ENCODE peak calls at places on chromosomes 1 and 21, in six cellular contexts. H, V, U, J, F and X are unnamed samples.

GRCh38 chr1:43441894-43442632 is 11.7 kb downstream of the HYI start:
- DNase-seq in H (no peak), U (no peak), F (no peak), V (no peak), J (peak; percentile 4), X (no peak)

GRCh38 chr1:61173118-61173517 is 90.8 kb downstream of the NFIA start:
- DNase-seq in J (no peak), V (no peak), U (no peak), F (peak; percentile 59), H (no peak), X (no peak)

GRCh38 chr1:202049129-202049528 is 38.7 kb downstream of the ELF3 start:
- DNase-seq in U (no peak), V (peak; percentile 71), H (peak; percentile 70), F (no peak), J (peak; percentile 70), X (no peak)

GRCh38 chr1:202656951-202657646 is 53.2 kb downstream of the SYT2 start:
- DNase-seq in U (no peak), V (no peak), F (no peak), J (no peak), H (no peak), X (no peak)

GRCh38 chr1:86155807-86156561 is 588 bp downstream of the COL24A1 start:
- DNase-seq in U (no peak), V (peak; percentile 67), J (peak; percentile 18), F (peak; percentile 3), H (peak; percentile 30), X (no peak)

GRCh38 chr1:215595231-215595630 is 28.1 kb downstream of the KCTD3 start:
- DNase-seq in F (no peak), J (no peak), U (no peak), H (no peak), V (no peak), X (no peak)

GRCh38 chr21:42913461-42913860 is 12.0 kb downstream of the ERVH48-1 start:
- DNase-seq in V (no peak), J (no peak), U (no peak), H (no peak), F (no peak), X (no peak)

GRCh38 chr1:193325771-193326170 is 139.4 kb upstream of the B3GALT2 start:
- DNase-seq in J (no peak), V (no peak), H (no peak), F (no peak), U (no peak), X (no peak)

GRCh38 chr1:156767879-156768608 is 709 bp downstream of the PRCC start:
- DNase-seq in U (no peak), F (peak; percentile 40), H (peak; percentile 47), J (peak; percentile 26), V (peak; percentile 79), X (peak; percentile 16)

GRCh38 chr1:171654705-171655214 is 2.3 kb upstream of the MYOC start:
- DNase-seq in F (peak; percentile 28), V (no peak), H (no peak), U (no peak), J (no peak), X (no peak)

GRCh38 chr1:235601087-235601486 is 48.5 kb downstream of the GNG4 start:
- DNase-seq in F (no peak), H (no peak), J (no peak), U (no peak), V (no peak), X (no peak)

GRCh38 chr21:43940672-43941071 is 71.4 kb upstream of the TRAPPC10 start:
- DNase-seq in U (no peak), H (no peak), V (no peak), F (no peak), J (peak; percentile 47), X (no peak)

GRCh38 chr21:18349468-18349867 is 54.1 kb downstream of the TMPRSS15 start:
- DNase-seq in U (no peak), V (no peak), F (no peak), J (no peak), H (no peak), X (no peak)

GRCh38 chr1:10836726-10837125 is 40.3 kb upstream of the CASZ1 start:
- DNase-seq in J (no peak), H (no peak), V (peak; percentile 41), U (no peak), F (no peak), X (no peak)

GRCh38 chr1:182628657-182629056 is 24.5 kb upstream of the RGS16 start:
- DNase-seq in F (no peak), U (no peak), J (no peak), V (no peak), H (no peak), X (no peak)

GRCh38 chr1:212638419-212639151 is 30.0 kb downstream of the ATF3 start:
- DNase-seq in F (peak; percentile 54), H (no peak), V (no peak), U (no peak), J (no peak), X (no peak)

GRCh38 chr21:27820342-27820741 is 853.5 kb upstream of the ADAMTS5 start:
- DNase-seq in H (no peak), F (no peak), V (no peak), J (no peak), U (no peak), X (no peak)

GRCh38 chr1:224301391-224301790 is 28.6 kb downstream of the NVL start:
- DNase-seq in U (no peak), H (no peak), J (no peak), F (no peak), V (no peak), X (no peak)

GRCh38 chr1:182248721-182249120 is 142.9 kb downstream of the GLUL start:
- DNase-seq in V (no peak), J (no peak), H (no peak), U (no peak), F (no peak), X (no peak)

GRCh38 chr1:229370601-229371021 is 27.8 kb upstream of the CCSAP start:
- DNase-seq in H (no peak), V (no peak), U (no peak), J (no peak), F (peak; percentile 78), X (no peak)

GRCh38 chr1:55000110-55000815 is 1.5 kb downstream of the BSND start:
- DNase-seq in U (no peak), F (no peak), H (no peak), V (no peak), J (no peak), X (no peak)

GRCh38 chr1:80495806-80496205 is 1304.9 kb upstream of the ADGRL2 start:
- DNase-seq in J (no peak), U (no peak), F (no peak), H (no peak), V (no peak), X (no peak)

GRCh38 chr1:216111842-216112241 is 311.4 kb downstream of the USH2A start:
- DNase-seq in J (no peak), F (no peak), U (no peak), V (no peak), H (no peak), X (no peak)

GRCh38 chr1:115251856-115252255 is 86.2 kb downstream of the NGF start:
- DNase-seq in F (no peak), V (no peak), H (no peak), J (no peak), U (no peak), X (no peak)

DNA sequence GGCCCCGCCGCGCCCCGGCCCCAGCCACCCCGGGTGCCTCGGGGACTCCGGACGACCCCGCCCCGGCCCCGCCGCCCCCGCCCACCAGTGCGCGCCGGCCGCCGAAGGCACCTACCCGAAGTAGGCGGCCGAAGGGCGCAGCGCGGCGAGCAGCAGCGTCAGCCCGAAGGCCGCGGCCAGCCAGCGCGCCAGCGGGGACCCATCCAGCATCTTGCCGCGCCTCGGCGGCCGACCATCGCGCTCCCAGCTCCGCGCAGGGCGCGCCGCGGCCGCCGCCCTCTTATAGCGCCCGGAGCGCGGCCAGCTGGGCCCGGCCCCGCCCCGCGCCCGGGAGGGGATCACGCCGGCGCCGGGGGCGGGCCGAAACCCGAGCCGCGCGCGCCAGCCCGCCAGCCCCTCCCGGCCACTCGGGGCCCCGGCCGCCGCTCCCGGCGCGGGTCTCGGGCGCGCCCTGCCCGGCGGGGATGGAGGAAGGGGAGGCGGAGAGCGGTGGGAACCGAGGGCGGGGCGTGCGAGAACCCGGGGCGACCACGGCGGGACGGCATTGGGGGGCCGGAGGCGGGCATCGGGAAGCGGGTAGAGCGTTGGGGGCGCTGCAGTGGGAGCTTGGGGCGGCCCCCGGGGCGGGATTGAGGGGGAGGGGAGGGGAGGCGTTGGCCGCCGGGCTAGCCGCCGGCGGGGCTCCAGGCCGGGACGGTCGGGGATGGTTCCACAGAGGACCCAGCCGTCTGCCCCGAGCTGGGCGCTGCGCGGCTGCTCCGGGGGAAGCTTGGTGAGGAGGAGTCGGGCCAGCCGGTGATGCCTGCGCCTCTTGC is at the start of gene WNT9A:
- DNase-seq in U (no peak), J (peak; percentile 38), V (peak; percentile 75), F (no peak), H (no peak), X (no peak)
- H3K27ac ChIP-seq in U (peak within 1 kb of the TSS; percentile 85), J (peak within 1 kb of the TSS; percentile 87), V (peak within 1 kb of the TSS; percentile 72), F (no peak within 1 kb of the TSS), H (peak within 1 kb of the TSS; percentile 65), X (no peak within 1 kb of the TSS)

GRCh38 chr1:14655386-14655785 is 56.9 kb downstream of the KAZN start:
- DNase-seq in U (no peak), F (no peak), H (no peak), J (no peak), V (no peak), X (no peak)
- H3K27ac ChIP-seq in U (no peak overlapping the region), F (no peak overlapping the region), H (no peak overlapping the region), J (no peak overlapping the region), V (no peak overlapping the region), X (no peak overlapping the region)

GRCh38 chr1:6507461-6507911 is 16.0 kb upstream of the PLEKHG5 start:
- DNase-seq in H (no peak), J (no peak), F (no peak), V (no peak), U (no peak), X (no peak)
- H3K27ac ChIP-seq in H (no peak overlapping the region), J (no peak overlapping the region), F (no peak overlapping the region), V (no peak overlapping the region), U (no peak overlapping the region), X (no peak overlapping the region)

DNA sequence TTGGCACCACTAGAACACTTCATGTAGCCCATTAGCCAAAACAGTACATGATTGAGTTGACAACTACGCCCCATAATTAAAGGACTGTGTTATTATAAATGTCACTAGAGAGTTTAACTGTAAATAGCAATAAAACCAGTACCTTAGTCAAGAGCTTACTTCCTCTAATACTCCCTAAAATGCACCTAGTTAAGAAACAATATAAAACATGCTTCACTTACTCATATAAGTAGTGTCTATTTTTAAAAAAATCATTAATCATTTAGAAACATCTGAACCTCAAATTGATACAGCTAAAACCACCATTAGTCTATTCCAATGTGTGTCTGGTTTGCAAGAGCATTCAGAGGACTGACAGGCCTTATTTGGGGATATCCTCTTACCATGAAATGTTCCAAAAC is 25.3 kb downstream of the PTP4A2 start:
- DNase-seq in J (no peak), V (no peak), F (no peak), H (no peak), U (no peak), X (no peak)
- H3K27ac ChIP-seq in J (no peak overlapping the region), V (no peak overlapping the region), F (no peak overlapping the region), H (no peak overlapping the region), U (no peak overlapping the region), X (no peak overlapping the region)

DNA sequence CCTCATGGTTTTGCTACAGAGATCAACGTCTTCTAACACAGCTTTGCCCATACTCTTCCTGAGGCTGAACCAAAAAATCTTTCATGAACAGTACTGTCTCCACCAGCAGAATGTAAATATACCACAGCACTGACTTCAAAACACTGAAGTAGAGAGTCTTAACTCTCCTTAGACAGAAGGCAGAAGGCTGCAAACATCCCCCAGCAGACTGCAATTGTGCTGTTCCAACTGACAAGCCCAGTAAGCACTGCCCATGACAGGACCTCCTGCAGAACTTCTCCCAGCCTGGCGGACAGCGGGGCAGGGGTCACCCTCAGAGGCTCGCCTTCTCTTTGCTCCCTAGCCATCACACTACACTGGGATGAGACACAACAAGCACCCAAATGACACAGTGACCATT is 218.7 kb downstream of the RERE start:
- DNase-seq in H (no peak), J (no peak), F (no peak), U (no peak), V (no peak), X (no peak)
- H3K27ac ChIP-seq in H (peak overlapping the region; percentile 52), J (peak overlapping the region; percentile 47), F (peak overlapping the region; percentile 64), U (peak overlapping the region; percentile 27), V (no peak overlapping the region), X (peak overlapping the region; percentile 62)